ENCODE peak calls at places on chromosomes 3 and 15, in ten cellular contexts. F is GDM1; K is HT1080; V is aorta; S is NCI-H1105; T is CD8-positive, alpha-beta memory T cell; L is spleen; P is upper lobe of right lung; M is WTC11; H is AML-193. Z is an unnamed sample.

GRCh38 chr3:72814308-72814707 is 33.9 kb downstream of the SHQ1 start:
- DNase-seq in F (no peak), K (no peak), V (no peak), S (no peak), T (no peak), L (no peak), P (no peak), M (no peak), H (no peak), Z (no peak)

GRCh38 chr3:79366414-79366813 is 401.4 kb downstream of the ROBO1 start:
- DNase-seq in F (no peak), K (no peak), V (no peak), S (no peak), T (no peak), L (no peak), P (no peak), M (no peak), H (no peak), Z (no peak)

GRCh38 chr3:63968612-63969350 is 54.5 kb downstream of the PSMD6 start:
- DNase-seq in F (no peak), K (peak; percentile 32), V (no peak), S (no peak), T (no peak), L (no peak), P (no peak), M (no peak), H (no peak), Z (no peak)

GRCh38 chr3:108202834-108203233 is 19.4 kb downstream of the IFT57 start:
- DNase-seq in F (no peak), K (no peak), V (no peak), S (no peak), T (no peak), L (no peak), P (no peak), M (peak; percentile 38), H (no peak), Z (no peak)

GRCh38 chr15:80475572-80475971 is 71.4 kb downstream of the ARNT2 start:
- DNase-seq in F (no peak), K (no peak), V (no peak), S (no peak), T (no peak), L (no peak), P (no peak), M (no peak), H (no peak), Z (no peak)

GRCh38 chr3:64399205-64399800 is 174.0 kb upstream of the PRICKLE2 start:
- DNase-seq in F (no peak), K (peak; percentile 72), V (no peak), S (peak; percentile 17), T (no peak), L (no peak), P (no peak), M (peak; percentile 20), H (peak; percentile 21), Z (peak; percentile 9)

GRCh38 chr3:38281895-38282686 is at the start of gene SLC22A14:
- DNase-seq in F (no peak), K (no peak), V (no peak), S (no peak), T (no peak), L (no peak), P (no peak), M (peak; percentile 55), H (no peak), Z (no peak)

GRCh38 chr15:46892621-46893160 is 824.6 kb upstream of the SEMA6D start:
- DNase-seq in F (no peak), K (peak; percentile 80), V (no peak), S (no peak), T (no peak), L (no peak), P (no peak), M (no peak), H (no peak), Z (no peak)

GRCh38 chr3:114035146-114035545 is 21.2 kb downstream of the CCDC191 start:
- DNase-seq in F (no peak), K (peak; percentile 26), V (no peak), S (no peak), T (no peak), L (no peak), P (no peak), M (no peak), H (no peak), Z (no peak)

GRCh38 chr15:39624806-39625205 is 43.9 kb downstream of the THBS1 start:
- DNase-seq in F (peak; percentile 46), K (peak; percentile 93), V (peak; percentile 77), S (no peak), T (peak; percentile 70), L (peak; percentile 78), P (no peak), M (no peak), H (no peak), Z (no peak)

GRCh38 chr3:100245146-100245545 is 15.6 kb upstream of the TBC1D23 start:
- DNase-seq in F (no peak), K (no peak), V (no peak), S (no peak), T (no peak), L (no peak), P (no peak), M (no peak), H (no peak), Z (no peak)

GRCh38 chr3:195813916-195814486 is 2.3 kb upstream of the MUC4 start:
- DNase-seq in F (no peak), K (no peak), V (peak; percentile 55), S (no peak), T (no peak), L (peak; percentile 38), P (no peak), M (no peak), H (no peak), Z (no peak)

GRCh38 chr3:12924437-12924836 is 83.1 kb upstream of the RPL32 start:
- DNase-seq in F (no peak), K (no peak), V (no peak), S (no peak), T (no peak), L (peak; percentile 90), P (no peak), M (no peak), H (no peak), Z (no peak)

GRCh38 chr15:90986790-90987507 is 7.4 kb downstream of the PRC1 start:
- DNase-seq in F (no peak), K (no peak), V (no peak), S (no peak), T (no peak), L (no peak), P (no peak), M (no peak), H (no peak), Z (no peak)

GRCh38 chr3:111895079-111895478 is 36.0 kb downstream of the PHLDB2 start:
- DNase-seq in F (no peak), K (peak; percentile 71), V (no peak), S (peak; percentile 2), T (no peak), L (no peak), P (no peak), M (no peak), H (peak; percentile 57), Z (peak; percentile 22)

GRCh38 chr3:33430061-33430460 is 10.1 kb downstream of the UBP1 start:
- DNase-seq in F (no peak), K (no peak), V (no peak), S (no peak), T (no peak), L (no peak), P (no peak), M (no peak), H (no peak), Z (no peak)

GRCh38 chr3:131620977-131621376 is 118.2 kb upstream of the MRPL3 start:
- DNase-seq in F (no peak), K (no peak), V (no peak), S (no peak), T (no peak), L (no peak), P (no peak), M (no peak), H (no peak), Z (no peak)

GRCh38 chr3:39267631-39268553 is 11.9 kb downstream of the CX3CR1 start:
- DNase-seq in F (no peak), K (no peak), V (no peak), S (no peak), T (peak; percentile 71), L (no peak), P (no peak), M (no peak), H (no peak), Z (peak; percentile 94)

GRCh38 chr15:68666120-68666811 is 87.5 kb downstream of the CORO2B start:
- DNase-seq in F (peak; percentile 12), K (no peak), V (peak; percentile 32), S (peak; percentile 86), T (no peak), L (peak; percentile 36), P (no peak), M (peak; percentile 24), H (no peak), Z (no peak)

Z was measured in Jurkat, Clone E6-1.